ENCODE peak calls at places on chromosomes 4 and X, in five cellular contexts. One of them, this sample, is unnamed.
A peak's percentile ranks its signal among the peaks of the same experiment; 100 is the strongest.

GRCh38 chrX:51955200-51955599 is 61.8 kb downstream of the MAGED1 start:
- DNase-seq in astrocyte of the spinal cord: no peak
- DNase-seq in upper lobe of right lung: no peak
- DNase-seq in dermis microvascular lymphatic vessel endothelial cell: no peak
- DNase-seq in HFF-Myc: no peak
- DNase-seq in this sample: no peak

GRCh38 chrX:134251241-134251640 is 14.3 kb downstream of the CCDC160 start:
- DNase-seq in astrocyte of the spinal cord: no peak
- DNase-seq in upper lobe of right lung: no peak
- DNase-seq in dermis microvascular lymphatic vessel endothelial cell: no peak
- DNase-seq in HFF-Myc: no peak
- DNase-seq in this sample: no peak

GRCh38 chr4:67151376-67152343 is 393.6 kb downstream of the CENPC start:
- DNase-seq in astrocyte of the spinal cord: no peak
- DNase-seq in upper lobe of right lung: no peak
- DNase-seq in dermis microvascular lymphatic vessel endothelial cell: no peak
- DNase-seq in HFF-Myc: no peak
- DNase-seq in this sample: no peak

GRCh38 chr4:62014982-62015739 is 815.0 kb downstream of the ADGRL3 start:
- DNase-seq in astrocyte of the spinal cord: no peak
- DNase-seq in upper lobe of right lung: no peak
- DNase-seq in dermis microvascular lymphatic vessel endothelial cell: no peak
- DNase-seq in HFF-Myc: no peak
- DNase-seq in this sample: no peak

GRCh38 chrX:74535211-74535621 is 79.2 kb downstream of the RLIM start:
- DNase-seq in astrocyte of the spinal cord: peak; percentile 67
- DNase-seq in upper lobe of right lung: no peak
- DNase-seq in dermis microvascular lymphatic vessel endothelial cell: peak; percentile 45
- DNase-seq in HFF-Myc: peak; percentile 40
- DNase-seq in this sample: peak; percentile 71

GRCh38 chr4:132076829-132077228 is 1072.3 kb upstream of the PCDH10 start:
- DNase-seq in astrocyte of the spinal cord: no peak
- DNase-seq in upper lobe of right lung: no peak
- DNase-seq in dermis microvascular lymphatic vessel endothelial cell: no peak
- DNase-seq in HFF-Myc: no peak
- DNase-seq in this sample: no peak

GRCh38 chr4:94457692-94458106 is 6.0 kb downstream of the PDLIM5 start:
- DNase-seq in astrocyte of the spinal cord: peak; percentile 28
- DNase-seq in upper lobe of right lung: no peak
- DNase-seq in dermis microvascular lymphatic vessel endothelial cell: no peak
- DNase-seq in HFF-Myc: no peak
- DNase-seq in this sample: no peak

GRCh38 chrX:93874554-93874953 is 200.5 kb downstream of the FAM133A start:
- DNase-seq in astrocyte of the spinal cord: no peak
- DNase-seq in upper lobe of right lung: no peak
- DNase-seq in dermis microvascular lymphatic vessel endothelial cell: no peak
- DNase-seq in HFF-Myc: peak; percentile 0
- DNase-seq in this sample: no peak

GRCh38 chr4:184473515-184474260 is 662 bp downstream of the IRF2 start:
- DNase-seq in astrocyte of the spinal cord: no peak
- DNase-seq in upper lobe of right lung: peak; percentile 79
- DNase-seq in dermis microvascular lymphatic vessel endothelial cell: peak; percentile 39
- DNase-seq in HFF-Myc: no peak
- DNase-seq in this sample: peak; percentile 32

GRCh38 chr4:102586644-102587021 is 85.5 kb downstream of the NFKB1 start:
- DNase-seq in astrocyte of the spinal cord: no peak
- DNase-seq in upper lobe of right lung: no peak
- DNase-seq in dermis microvascular lymphatic vessel endothelial cell: no peak
- DNase-seq in HFF-Myc: no peak
- DNase-seq in this sample: no peak

GRCh38 chrX:49291615-49292337 is 11.7 kb upstream of the GAGE10 start:
- DNase-seq in astrocyte of the spinal cord: peak; percentile 39
- DNase-seq in upper lobe of right lung: peak; percentile 72
- DNase-seq in dermis microvascular lymphatic vessel endothelial cell: peak; percentile 50
- DNase-seq in HFF-Myc: peak; percentile 15
- DNase-seq in this sample: peak; percentile 45

GRCh38 chr4:2793920-2794706 is 1.2 kb downstream of the SH3BP2 start:
- DNase-seq in astrocyte of the spinal cord: peak; percentile 41
- DNase-seq in upper lobe of right lung: peak; percentile 82
- DNase-seq in dermis microvascular lymphatic vessel endothelial cell: peak; percentile 25
- DNase-seq in HFF-Myc: no peak
- DNase-seq in this sample: no peak

GRCh38 chr4:52250124-52250523 is 199.0 kb downstream of the SPATA18 start:
- DNase-seq in astrocyte of the spinal cord: peak; percentile 3
- DNase-seq in upper lobe of right lung: no peak
- DNase-seq in dermis microvascular lymphatic vessel endothelial cell: no peak
- DNase-seq in HFF-Myc: no peak
- DNase-seq in this sample: no peak

This sample was measured in IMR-90.